ENCODE peak calls at places on chromosome 13, in four cellular contexts. V is non-pigmented ciliary epithelial cell, Q is AG04450, D is putamen. L is an unnamed sample.

GRCh38 chr13:97223711-97224461 is 1.8 kb downstream of the MBNL2 start:
- DNase-seq in Q (peak; percentile 83), D (peak; percentile 83), V (peak; percentile 86), L (peak; percentile 47)

GRCh38 chr13:110062077-110062776 is 244.7 kb downstream of the COL4A1 start:
- DNase-seq in Q (no peak), V (no peak), D (no peak), L (no peak)

GRCh38 chr13:112720814-112721197 is 31.0 kb downstream of the ATP11A start:
- DNase-seq in Q (no peak), V (no peak), D (no peak), L (no peak)

GRCh38 chr13:50422181-50423148 is 407.2 kb downstream of the KCNRG start:
- DNase-seq in V (no peak), Q (no peak), D (no peak), L (no peak)

GRCh38 chr13:103525530-103525929 is 459.3 kb upstream of the SLC10A2 start:
- DNase-seq in V (no peak), Q (no peak), D (no peak), L (no peak)

GRCh38 chr13:24076124-24076523 is 84.4 kb upstream of the SPATA13 start:
- DNase-seq in V (no peak), D (no peak), Q (no peak), L (no peak)

GRCh38 chr13:98482476-98483444 is 94.1 kb downstream of the STK24 start:
- DNase-seq in Q (no peak), V (no peak), D (peak; percentile 27), L (peak; percentile 93)

GRCh38 chr13:43146400-43146799 is 123.0 kb downstream of the DNAJC15 start:
- DNase-seq in Q (no peak), D (peak; percentile 55), V (no peak), L (no peak)

GRCh38 chr13:76385606-76386005 is 500.6 kb downstream of the KCTD12 start:
- DNase-seq in D (no peak), V (no peak), Q (no peak), L (no peak)

GRCh38 chr13:64239372-64239771 is 2823.7 kb upstream of the PCDH20 start:
- DNase-seq in Q (no peak), D (no peak), V (peak; percentile 42), L (no peak)

GRCh38 chr13:48648446-48648845 is 5.3 kb upstream of the CYSLTR2 start:
- DNase-seq in V (no peak), Q (no peak), D (no peak), L (no peak)

GRCh38 chr13:112655898-112656297 is 33.9 kb upstream of the ATP11A start:
- DNase-seq in Q (no peak), V (no peak), D (no peak), L (no peak)

GRCh38 chr13:48857576-48857975 is 118.1 kb upstream of the FNDC3A start:
- DNase-seq in Q (no peak), D (no peak), V (no peak), L (no peak)

GRCh38 chr13:33249066-33249465 is 36.5 kb downstream of the STARD13 start:
- DNase-seq in Q (no peak), D (no peak), V (peak; percentile 79), L (no peak)

GRCh38 chr13:71625694-71626093 is 241.3 kb downstream of the DACH1 start:
- DNase-seq in V (no peak), Q (peak; percentile 59), D (no peak), L (no peak)

GRCh38 chr13:39148513-39148961 is 110.3 kb downstream of the NHLRC3 start:
- DNase-seq in Q (no peak), D (no peak), V (peak; percentile 32), L (no peak)

GRCh38 chr13:104017317-104017716 is 951.1 kb upstream of the SLC10A2 start:
- DNase-seq in Q (no peak), V (no peak), D (no peak), L (no peak)

GRCh38 chr13:42699922-42700321 is 81.5 kb upstream of the FAM216B start:
- DNase-seq in V (no peak), Q (no peak), D (no peak), L (no peak)

L was measured in brain pericyte.